ENCODE peak calls at places on chromosomes 16 and 17, in seven cellular contexts. One of them, this sample, is unnamed. For H3K27me3, the result is how much of the 10 kb centered on the place peaks cover.

GRCh38 chr17:59491353-59492090 is 73.9 kb upstream of the DHX40 start:
- DNase-seq in colonic mucosa: no peak
- DNase-seq in left lung: no peak
- DNase-seq in fibroblast of lung: no peak
- DNase-seq in spleen: no peak
- DNase-seq in stomach: no peak
- DNase-seq in H1: no peak
- DNase-seq in this sample: no peak

GRCh38 chr16:55471448-55472097 is 7.4 kb upstream of the MMP2 start:
- DNase-seq in colonic mucosa: no peak
- DNase-seq in left lung: no peak
- DNase-seq in fibroblast of lung: peak
- DNase-seq in spleen: no peak
- DNase-seq in stomach: no peak
- DNase-seq in H1: no peak
- DNase-seq in this sample: no peak

GRCh38 chr17:15091825-15092224 is 173.3 kb downstream of the PMP22 start:
- DNase-seq in colonic mucosa: no peak
- DNase-seq in left lung: no peak
- DNase-seq in fibroblast of lung: no peak
- DNase-seq in spleen: no peak
- DNase-seq in stomach: no peak
- DNase-seq in H1: no peak
- DNase-seq in this sample: no peak

GRCh38 chr16:4323845-4324478 is 8.1 kb downstream of the GLIS2 start:
- DNase-seq in colonic mucosa: peak
- DNase-seq in left lung: no peak
- DNase-seq in fibroblast of lung: peak
- DNase-seq in spleen: no peak
- DNase-seq in stomach: peak
- DNase-seq in H1: peak
- DNase-seq in this sample: no peak

GRCh38 chr17:34163681-34164080 is 91.4 kb upstream of the CCL2 start:
- DNase-seq in colonic mucosa: no peak
- DNase-seq in left lung: no peak
- DNase-seq in fibroblast of lung: peak
- DNase-seq in spleen: no peak
- DNase-seq in stomach: no peak
- DNase-seq in H1: peak
- DNase-seq in this sample: no peak

GRCh38 chr16:78785218-78785617 is 685.8 kb downstream of the WWOX start:
- DNase-seq in colonic mucosa: no peak
- DNase-seq in left lung: no peak
- DNase-seq in fibroblast of lung: no peak
- DNase-seq in spleen: no peak
- DNase-seq in stomach: no peak
- DNase-seq in H1: no peak
- DNase-seq in this sample: no peak

GRCh38 chr16:24074574-24074973 is 181.6 kb upstream of the CACNG3 start:
- DNase-seq in colonic mucosa: no peak
- DNase-seq in left lung: no peak
- DNase-seq in fibroblast of lung: no peak
- DNase-seq in spleen: no peak
- DNase-seq in stomach: no peak
- DNase-seq in H1: no peak
- DNase-seq in this sample: no peak

GRCh38 chr16:2035431-2036199 is 8.9 kb downstream of the NHERF2 start:
- DNase-seq in colonic mucosa: peak
- DNase-seq in left lung: peak
- DNase-seq in fibroblast of lung: peak
- DNase-seq in spleen: no peak
- DNase-seq in stomach: peak
- DNase-seq in H1: peak
- DNase-seq in this sample: no peak

GRCh38 chr17:73711184-73711583 is 66.9 kb upstream of the SDK2 start:
- DNase-seq in colonic mucosa: no peak
- DNase-seq in left lung: no peak
- DNase-seq in fibroblast of lung: no peak
- DNase-seq in spleen: no peak
- DNase-seq in stomach: no peak
- DNase-seq in H1: no peak
- DNase-seq in this sample: no peak

GRCh38 chr17:9241371-9241712 is 220.0 kb downstream of the NTN1 start:
- DNase-seq in colonic mucosa: peak
- DNase-seq in left lung: no peak
- DNase-seq in fibroblast of lung: no peak
- DNase-seq in spleen: no peak
- DNase-seq in stomach: peak
- DNase-seq in H1: no peak
- DNase-seq in this sample: no peak

GRCh38 chr16:4136229-4136813 is 20.1 kb upstream of the ADCY9 start:
- DNase-seq in colonic mucosa: peak
- DNase-seq in left lung: peak
- DNase-seq in fibroblast of lung: no peak
- DNase-seq in spleen: no peak
- DNase-seq in stomach: peak
- DNase-seq in H1: no peak
- DNase-seq in this sample: no peak

GRCh38 chr17:17506893-17507464 is 10.8 kb upstream of the RASD1 start:
- DNase-seq in colonic mucosa: peak
- DNase-seq in left lung: no peak
- DNase-seq in fibroblast of lung: no peak
- DNase-seq in spleen: no peak
- DNase-seq in stomach: peak
- DNase-seq in H1: no peak
- DNase-seq in this sample: no peak

GRCh38 chr16:84340305-84341040 is 27.9 kb upstream of the ATP2C2 start:
- DNase-seq in colonic mucosa: peak
- DNase-seq in left lung: peak
- DNase-seq in fibroblast of lung: no peak
- DNase-seq in spleen: no peak
- DNase-seq in stomach: no peak
- DNase-seq in H1: no peak
- DNase-seq in this sample: no peak

GRCh38 chr16:30503403-30504296 is 22.7 kb downstream of the ZNF768 start:
- DNase-seq in colonic mucosa: no peak
- DNase-seq in left lung: no peak
- DNase-seq in fibroblast of lung: no peak
- DNase-seq in spleen: no peak
- DNase-seq in stomach: no peak
- DNase-seq in H1: no peak
- DNase-seq in this sample: no peak

GRCh38 chr16:88651989-88652762 is 1.3 kb upstream of the CYBA start:
- DNase-seq in colonic mucosa: no peak
- DNase-seq in left lung: no peak
- DNase-seq in fibroblast of lung: no peak
- DNase-seq in spleen: peak
- DNase-seq in stomach: no peak
- DNase-seq in H1: no peak
- DNase-seq in this sample: no peak

GRCh38 chr17:670286-670685 is 44.4 kb downstream of the VPS53 start:
- DNase-seq in colonic mucosa: no peak
- DNase-seq in left lung: no peak
- DNase-seq in fibroblast of lung: no peak
- DNase-seq in spleen: no peak
- DNase-seq in stomach: no peak
- DNase-seq in H1: no peak
- DNase-seq in this sample: no peak

GRCh38 chr16:69428652-69429051 is 4.2 kb downstream of the CYB5B start:
- DNase-seq in colonic mucosa: no peak
- DNase-seq in left lung: no peak
- DNase-seq in fibroblast of lung: no peak
- DNase-seq in spleen: no peak
- DNase-seq in stomach: no peak
- DNase-seq in H1: no peak
- DNase-seq in this sample: no peak

GRCh38 chr17:80970044-80970761 is 21.4 kb upstream of the CHMP6 start:
- DNase-seq in colonic mucosa: no peak
- DNase-seq in left lung: peak
- DNase-seq in fibroblast of lung: no peak
- DNase-seq in spleen: peak
- DNase-seq in stomach: peak
- DNase-seq in H1: no peak
- DNase-seq in this sample: no peak

GRCh38 chr16:77574867-77575619 is 140.2 kb upstream of the ADAMTS18 start:
- DNase-seq in colonic mucosa: no peak
- DNase-seq in left lung: no peak
- DNase-seq in fibroblast of lung: no peak
- DNase-seq in spleen: no peak
- DNase-seq in stomach: no peak
- DNase-seq in H1: no peak
- DNase-seq in this sample: no peak

GRCh38 chr17:43615330-43615729 is 46.4 kb downstream of the MEOX1 start:
- DNase-seq in colonic mucosa: no peak
- DNase-seq in left lung: no peak
- DNase-seq in fibroblast of lung: peak
- DNase-seq in spleen: no peak
- DNase-seq in stomach: no peak
- DNase-seq in H1: no peak
- DNase-seq in this sample: no peak

GRCh38 chr16:19166500-19166899 is 1.5 kb upstream of the SYT17 start:
- DNase-seq in colonic mucosa: no peak
- DNase-seq in left lung: peak
- DNase-seq in fibroblast of lung: no peak
- DNase-seq in spleen: no peak
- DNase-seq in stomach: no peak
- DNase-seq in H1: no peak
- DNase-seq in this sample: no peak

GRCh38 chr17:72927146-72927545 is 165.3 kb downstream of the SLC39A11 start:
- DNase-seq in colonic mucosa: no peak
- DNase-seq in left lung: no peak
- DNase-seq in fibroblast of lung: no peak
- DNase-seq in spleen: no peak
- DNase-seq in stomach: no peak
- DNase-seq in H1: no peak
- DNase-seq in this sample: no peak

GRCh38 chr16:56347670-56348069 is 77.7 kb downstream of the AMFR start:
- DNase-seq in colonic mucosa: no peak
- DNase-seq in left lung: no peak
- DNase-seq in fibroblast of lung: no peak
- DNase-seq in spleen: peak
- DNase-seq in stomach: no peak
- DNase-seq in H1: no peak
- DNase-seq in this sample: no peak

GRCh38 chr16:88754912-88755744 is 29.9 kb downstream of the PIEZO1 start:
- DNase-seq in colonic mucosa: no peak
- DNase-seq in left lung: no peak
- DNase-seq in fibroblast of lung: peak
- DNase-seq in spleen: no peak
- DNase-seq in stomach: no peak
- DNase-seq in H1: no peak
- DNase-seq in this sample: no peak

GRCh38 chr16:89506791-89507191 is 1.4 kb upstream of the SPG7 start:
- DNase-seq in colonic mucosa: no peak
- DNase-seq in left lung: no peak
- DNase-seq in fibroblast of lung: peak
- DNase-seq in spleen: no peak
- DNase-seq in stomach: no peak
- DNase-seq in H1: no peak
- DNase-seq in this sample: no peak

DNA sequence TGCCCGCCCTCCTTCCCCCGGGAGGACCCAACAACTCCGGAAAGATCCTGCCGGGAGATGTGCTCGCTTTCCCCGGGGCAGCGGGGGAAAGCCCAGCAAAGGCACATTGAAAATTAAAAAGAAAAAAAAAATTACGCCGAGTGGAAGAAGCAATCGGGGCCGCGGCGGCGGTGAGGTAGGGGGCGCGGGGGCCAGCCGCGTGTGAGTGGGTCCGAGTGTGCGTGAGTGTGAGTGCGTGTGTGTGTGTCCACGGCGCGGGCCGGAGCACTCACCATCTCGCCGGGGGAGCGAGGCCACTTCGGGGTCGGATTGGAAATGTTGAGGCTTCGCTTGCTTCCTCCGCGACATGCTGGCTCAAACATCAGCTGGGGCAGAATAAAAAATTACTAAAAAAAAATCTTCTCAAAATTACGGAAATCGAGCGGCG is at the start of gene SALL1:
- DNase-seq in colonic mucosa: no peak
- DNase-seq in left lung: no peak
- DNase-seq in fibroblast of lung: no peak
- DNase-seq in spleen: no peak
- DNase-seq in stomach: no peak
- DNase-seq in H1: peak
- DNase-seq in this sample: no peak
- H3K27me3 ChIP-seq in colonic mucosa: half or more
- H3K27me3 ChIP-seq in left lung: half or more
- H3K27me3 ChIP-seq in fibroblast of lung: under half
- H3K27me3 ChIP-seq in spleen: half or more
- H3K27me3 ChIP-seq in stomach: half or more
- H3K27me3 ChIP-seq in H1: under half
- H3K27me3 ChIP-seq in this sample: half or more

DNA sequence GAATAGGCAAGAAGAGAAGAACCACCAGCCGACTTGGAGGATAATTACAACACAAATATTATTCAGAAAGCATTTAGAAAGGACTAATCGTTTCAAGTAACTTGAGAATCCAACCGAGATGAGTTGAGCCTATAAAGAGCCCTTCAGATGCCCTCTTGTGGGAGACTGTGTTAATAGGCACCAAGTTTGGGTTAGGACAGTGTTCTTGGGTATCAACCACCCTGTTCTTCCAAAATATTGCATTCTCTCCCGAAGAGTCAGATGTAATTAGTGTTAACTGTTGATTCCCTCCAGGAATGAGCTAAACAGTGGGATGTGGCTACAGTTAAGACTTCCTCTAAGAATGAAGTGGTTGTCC is 87.8 kb upstream of the NOL11 start:
- DNase-seq in colonic mucosa: no peak
- DNase-seq in left lung: no peak
- DNase-seq in fibroblast of lung: peak
- DNase-seq in spleen: no peak
- DNase-seq in stomach: no peak
- DNase-seq in H1: no peak
- DNase-seq in this sample: no peak
- TF ChIP-seq CTCF in colonic mucosa: no peak
- TF ChIP-seq CTCF in left lung: no peak
- TF ChIP-seq CTCF in fibroblast of lung: peak
- TF ChIP-seq CTCF in spleen: no peak
- TF ChIP-seq CTCF in stomach: peak
- TF ChIP-seq CTCF in H1: peak
- TF ChIP-seq CTCF in this sample: peak

GRCh38 chr16:86755571-86756006 is 177.2 kb downstream of the FOXL1 start:
- DNase-seq in colonic mucosa: no peak
- DNase-seq in left lung: no peak
- DNase-seq in fibroblast of lung: no peak
- DNase-seq in spleen: peak
- DNase-seq in stomach: no peak
- DNase-seq in H1: no peak
- DNase-seq in this sample: no peak
- H3K27me3 ChIP-seq in colonic mucosa: under half
- H3K27me3 ChIP-seq in left lung: half or more
- H3K27me3 ChIP-seq in fibroblast of lung: under half
- H3K27me3 ChIP-seq in spleen: under half
- H3K27me3 ChIP-seq in stomach: half or more
- H3K27me3 ChIP-seq in H1: under half
- H3K27me3 ChIP-seq in this sample: under half

DNA sequence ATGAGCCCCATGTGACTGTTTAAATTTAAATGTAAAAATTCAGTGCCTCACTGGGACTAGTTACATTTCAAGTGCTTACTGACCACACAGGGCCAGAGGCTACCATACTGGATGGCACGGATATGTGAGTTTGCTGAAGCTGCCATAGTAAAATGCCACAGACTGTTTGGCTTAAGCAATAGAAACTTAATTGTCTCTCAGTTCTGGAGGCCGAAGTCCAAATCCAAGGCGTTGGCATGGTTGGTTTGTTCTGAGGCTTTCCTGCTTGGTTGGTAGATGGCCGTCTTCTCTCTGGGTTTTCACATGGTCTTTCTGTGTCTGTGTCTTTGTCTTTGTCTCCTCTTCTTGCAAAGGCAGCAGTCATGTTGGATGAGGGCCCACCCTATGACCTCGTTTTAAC is 878.9 kb upstream of the RBFOX1 start:
- DNase-seq in colonic mucosa: no peak
- DNase-seq in left lung: no peak
- DNase-seq in fibroblast of lung: no peak
- DNase-seq in spleen: no peak
- DNase-seq in stomach: no peak
- DNase-seq in H1: no peak
- DNase-seq in this sample: no peak
- TF ChIP-seq CTCF in colonic mucosa: no peak
- TF ChIP-seq CTCF in left lung: no peak
- TF ChIP-seq CTCF in fibroblast of lung: no peak
- TF ChIP-seq CTCF in spleen: no peak
- TF ChIP-seq CTCF in stomach: no peak
- TF ChIP-seq CTCF in H1: no peak
- TF ChIP-seq CTCF in this sample: no peak